ENCODE peak calls at places on chromosome 7, in seven cellular contexts. W is Panc1, P is K562, D is HepG2, X is HCT116, I is GM23338, T is GM12878. U is an unnamed sample.

GRCh38 chr7:44213872-44214595 is 13.3 kb downstream of the YKT6 start:
- ATAC-seq in W (peak; percentile 73), P (peak; percentile 83), D (peak; percentile 54), X (peak; percentile 89), I (peak; percentile 72), T (peak; percentile 79), U (no peak)

GRCh38 chr7:79921976-79922375 is 212.7 kb upstream of the GNAI1 start:
- ATAC-seq in W (no peak), P (no peak), D (no peak), X (no peak), I (no peak), T (no peak), U (no peak)

GRCh38 chr7:33459340-33459751 is 330.0 kb downstream of the BBS9 start:
- ATAC-seq in W (peak; percentile 89), P (no peak), D (peak; percentile 99), X (peak; percentile 99), I (peak; percentile 100), T (peak; percentile 93), U (no peak)

GRCh38 chr7:121379930-121380329 is 16.2 kb downstream of the FAM3C start:
- ATAC-seq in W (no peak), P (no peak), D (no peak), X (no peak), I (no peak), T (no peak), U (no peak)

GRCh38 chr7:3069767-3070449 is 26.2 kb upstream of the CARD11 start:
- ATAC-seq in W (no peak), P (no peak), D (no peak), X (no peak), I (no peak), T (no peak), U (no peak)

GRCh38 chr7:106720641-106721040 is 59.7 kb upstream of the CCDC71L start:
- ATAC-seq in W (no peak), P (no peak), D (no peak), X (no peak), I (no peak), T (peak; percentile 72), U (no peak)

GRCh38 chr7:45911311-45911710 is 9.8 kb downstream of the IGFBP3 start:
- ATAC-seq in W (no peak), P (no peak), D (peak; percentile 56), X (no peak), I (peak; percentile 41), T (no peak), U (no peak)

GRCh38 chr7:135335628-135336139 is 102.0 kb downstream of the STRA8 start:
- ATAC-seq in W (peak; percentile 91), P (peak; percentile 94), D (peak; percentile 98), X (peak; percentile 99), I (peak; percentile 100), T (peak; percentile 96), U (peak; percentile 35)

GRCh38 chr7:140723574-140723973 is 27.1 kb downstream of the NDUFB2 start:
- ATAC-seq in W (no peak), P (no peak), D (no peak), X (no peak), I (no peak), T (no peak), U (no peak)

GRCh38 chr7:92485267-92485892 is 7.6 kb upstream of the ERVW-1 start:
- ATAC-seq in W (no peak), P (no peak), D (no peak), X (no peak), I (no peak), T (no peak), U (no peak)

GRCh38 chr7:95972554-95972953 is 200.2 kb downstream of the DYNC1I1 start:
- ATAC-seq in W (no peak), P (no peak), D (no peak), X (no peak), I (no peak), T (no peak), U (no peak)

GRCh38 chr7:24560772-24561171 is 12.5 kb upstream of the PALS2 start:
- ATAC-seq in W (no peak), P (no peak), D (no peak), X (no peak), I (no peak), T (no peak), U (no peak)

GRCh38 chr7:2086229-2086628 is 146.5 kb downstream of the MAD1L1 start:
- ATAC-seq in W (no peak), P (no peak), D (no peak), X (no peak), I (no peak), T (no peak), U (no peak)

GRCh38 chr7:80634505-80634904 is 3.9 kb upstream of the CD36 start:
- ATAC-seq in W (no peak), P (no peak), D (peak; percentile 50), X (no peak), I (no peak), T (no peak), U (peak; percentile 64)

GRCh38 chr7:42770106-42770505 is 141.8 kb downstream of the C7orf25 start:
- ATAC-seq in W (no peak), P (no peak), D (no peak), X (no peak), I (no peak), T (no peak), U (no peak)

GRCh38 chr7:117830422-117830954 is 42.8 kb downstream of the CTTNBP2 start:
- ATAC-seq in W (no peak), P (no peak), D (no peak), X (no peak), I (no peak), T (no peak), U (peak; percentile 67)

GRCh38 chr7:18754766-18755165 is 259.2 kb downstream of the HDAC9 start:
- ATAC-seq in W (no peak), P (no peak), D (no peak), X (no peak), I (no peak), T (no peak), U (no peak)

GRCh38 chr7:16202298-16202697 is 219.0 kb downstream of the CRPPA start:
- ATAC-seq in W (no peak), P (no peak), D (no peak), X (no peak), I (no peak), T (no peak), U (no peak)
- TF ChIP-seq POLR2AphosphoS5 in W (no peak), P (no peak), D (no peak), X (no peak), I (no peak), T (no peak), U (no peak)

GRCh38 chr7:26691886-26692285 is 172.5 kb downstream of the SKAP2 start:
- ATAC-seq in W (no peak), P (no peak), D (no peak), X (no peak), I (peak; percentile 60), T (no peak), U (no peak)

GRCh38 chr7:26696978-26697377 is 167.4 kb downstream of the SKAP2 start:
- ATAC-seq in W (no peak), P (no peak), D (no peak), X (no peak), I (no peak), T (no peak), U (no peak)

GRCh38 chr7:26694713-26695112 is 169.7 kb downstream of the SKAP2 start:
- ATAC-seq in W (no peak), P (no peak), D (no peak), X (no peak), I (no peak), T (no peak), U (no peak)

GRCh38 chr7:26696161-26696560 is 168.2 kb downstream of the SKAP2 start:
- ATAC-seq in W (no peak), P (no peak), D (no peak), X (no peak), I (no peak), T (no peak), U (no peak)

DNA sequence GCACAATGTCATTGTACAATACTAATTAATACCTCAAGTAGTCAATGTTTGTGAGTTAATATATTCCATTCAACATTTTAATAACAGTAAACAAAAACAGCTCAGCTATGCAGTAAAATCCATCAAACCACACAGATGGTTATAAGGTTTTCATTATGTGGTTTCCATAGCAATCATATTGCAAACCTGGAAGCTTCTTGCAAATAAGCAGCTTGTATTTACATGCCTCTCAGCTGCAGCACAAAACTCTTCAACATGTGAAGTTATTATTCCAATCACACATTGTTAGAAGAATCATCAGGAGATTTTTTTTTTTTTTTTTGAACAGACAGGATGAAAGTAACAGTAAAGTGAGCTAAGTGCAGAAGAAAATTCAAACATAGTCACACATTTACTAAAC is 170.2 kb downstream of the SKAP2 start:
- ATAC-seq in W (no peak), P (no peak), D (no peak), X (no peak), I (no peak), T (no peak), U (no peak)
- TF ChIP-seq POLR2AphosphoS5 in W (no peak), P (no peak), D (no peak), X (no peak), I (no peak), T (no peak), U (no peak)

GRCh38 chr7:104980969-104981670 is 32.9 kb upstream of the KMT2E start:
- ATAC-seq in W (no peak), P (no peak), D (no peak), X (no peak), I (no peak), T (peak; percentile 23), U (no peak)
- TF ChIP-seq POLR2AphosphoS5 in W (no peak), P (no peak), D (no peak), X (no peak), I (no peak), T (no peak), U (peak; percentile 24)

GRCh38 chr7:100485514-100485913 is 1.8 kb downstream of the NYAP1 start:
- ATAC-seq in W (no peak), P (no peak), D (no peak), X (no peak), I (no peak), T (no peak), U (no peak)

GRCh38 chr7:100483728-100484635 is at the start of gene NYAP1:
- ATAC-seq in W (peak; percentile 80), P (peak; percentile 70), D (peak; percentile 13), X (peak; percentile 70), I (peak; percentile 46), T (no peak), U (peak; percentile 75)

GRCh38 chr7:100484636-100485114 is 948 bp downstream of the NYAP1 start:
- ATAC-seq in W (no peak), P (no peak), D (peak; percentile 7), X (no peak), I (no peak), T (no peak), U (no peak)

GRCh38 chr7:100486753-100487446 is 3.2 kb downstream of the NYAP1 start:
- ATAC-seq in W (no peak), P (peak; percentile 25), D (no peak), X (peak; percentile 28), I (peak; percentile 4), T (no peak), U (no peak)

DNA sequence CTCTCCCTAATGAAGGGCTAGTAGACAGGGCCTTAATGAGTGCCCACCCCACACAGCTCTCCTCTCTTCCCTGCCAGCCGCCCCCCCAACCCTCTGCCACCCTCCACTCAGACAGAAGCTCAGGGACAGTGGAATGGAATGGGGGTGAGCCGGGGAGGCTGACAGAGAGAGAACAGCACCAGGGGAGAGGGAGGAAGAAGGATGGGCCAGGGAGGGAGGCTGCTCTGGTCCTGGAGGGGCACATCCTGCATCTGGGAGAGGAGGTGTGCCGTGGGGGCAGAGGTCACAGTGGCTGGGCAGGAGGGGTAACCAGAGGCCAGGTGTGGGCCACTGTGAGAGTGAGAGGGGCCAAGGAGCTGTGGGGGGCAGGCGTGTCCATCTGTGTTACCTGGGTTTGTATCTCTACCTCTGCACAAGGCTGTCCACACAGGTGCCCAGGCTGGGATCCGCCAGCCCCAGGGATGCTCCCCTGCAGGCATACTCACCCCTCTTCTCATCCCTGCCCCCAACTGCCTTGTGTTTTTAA is 2.4 kb downstream of the NYAP1 start:
- ATAC-seq in W (no peak), P (no peak), D (no peak), X (no peak), I (no peak), T (no peak), U (no peak)
- TF ChIP-seq POLR2AphosphoS5 in W (no peak), P (no peak), D (no peak), X (no peak), I (no peak), T (no peak), U (no peak)

U was measured in gastroesophageal sphincter.